ENCODE peak calls at places on chromosome 16, in nine cellular contexts. P is cardiac fibroblast; X is mammary epithelial cell; K is CD8-positive, alpha-beta T cell; N is astrocyte; Q is AG09309; L is AG10803; D is fibroblast of pulmonary artery; J is left ventricle myocardium inferior. O is an unnamed sample.

GRCh38 chr16:14486520-14487303 is 143.3 kb downstream of the PARN start:
- DNase-seq in P (peak), X (peak), K (no peak), N (peak), Q (peak), L (peak), D (peak), J (peak), O (peak)

GRCh38 chr16:35585411-35585810 is 2126.0 kb downstream of the TP53TG3F start:
- DNase-seq in P (no peak), X (no peak), K (no peak), N (no peak), Q (no peak), L (no peak), D (no peak), J (no peak), O (no peak)

GRCh38 chr16:9966569-9967157 is 215.6 kb downstream of the GRIN2A start:
- DNase-seq in P (no peak), X (peak), K (no peak), N (peak), Q (no peak), L (peak), D (no peak), J (no peak), O (no peak)

GRCh38 chr16:967546-968295 is 3.1 kb downstream of the LMF1 start:
- DNase-seq in P (no peak), X (no peak), K (no peak), N (no peak), Q (no peak), L (no peak), D (no peak), J (no peak), O (no peak)

GRCh38 chr16:85126383-85126730 is 14.1 kb upstream of the CIBAR2 start:
- DNase-seq in P (no peak), X (no peak), K (no peak), N (no peak), Q (no peak), L (no peak), D (no peak), J (no peak), O (no peak)

GRCh38 chr16:24853830-24854229 is 8.1 kb downstream of the SLC5A11 start:
- DNase-seq in P (peak), X (peak), K (no peak), N (peak), Q (no peak), L (peak), D (peak), J (peak), O (peak)

GRCh38 chr16:29663829-29664132 is 734 bp downstream of the SPN start:
- DNase-seq in P (no peak), X (no peak), K (no peak), N (no peak), Q (no peak), L (no peak), D (no peak), J (no peak), O (no peak)

GRCh38 chr16:69566437-69567030 is 768 bp downstream of the NFAT5 start:
- DNase-seq in P (peak), X (peak), K (no peak), N (peak), Q (no peak), L (peak), D (peak), J (peak), O (peak)

GRCh38 chr16:72093448-72094265 is at the start of the genes DHX38 and TXNL4B:
- DNase-seq in P (peak), X (peak), K (peak), N (peak), Q (peak), L (peak), D (peak), J (peak), O (peak)

GRCh38 chr16:49780436-49780835 is 75.5 kb downstream of the ZNF423 start:
- DNase-seq in P (no peak), X (no peak), K (no peak), N (no peak), Q (no peak), L (no peak), D (no peak), J (no peak), O (no peak)

GRCh38 chr16:3050487-3050886 is 4.1 kb downstream of the MMP25 start:
- DNase-seq in P (no peak), X (no peak), K (no peak), N (no peak), Q (no peak), L (no peak), D (no peak), J (no peak), O (no peak)

GRCh38 chr16:65745-66144 is 6.7 kb downstream of the RHBDF1 start:
- DNase-seq in P (peak), X (peak), K (peak), N (no peak), Q (no peak), L (peak), D (peak), J (peak), O (peak)

GRCh38 chr16:48366165-48367093 is 18.8 kb downstream of the SIAH1 start:
- DNase-seq in P (peak), X (peak), K (peak), N (peak), Q (peak), L (peak), D (peak), J (no peak), O (peak)

GRCh38 chr16:67428146-67428731 is 2.7 kb upstream of the HSD11B2 start:
- DNase-seq in P (peak), X (peak), K (peak), N (no peak), Q (no peak), L (peak), D (peak), J (peak), O (peak)

GRCh38 chr16:87563022-87563421 is 39.3 kb upstream of the JPH3 start:
- DNase-seq in P (no peak), X (no peak), K (no peak), N (no peak), Q (no peak), L (no peak), D (no peak), J (no peak), O (no peak)

GRCh38 chr16:56477096-56477878 is 25.9 kb downstream of the OGFOD1 start:
- DNase-seq in P (peak), X (peak), K (no peak), N (peak), Q (peak), L (peak), D (peak), J (no peak), O (no peak)

GRCh38 chr16:49890876-49891275 is 35.0 kb upstream of the ZNF423 start:
- DNase-seq in P (peak), X (no peak), K (no peak), N (no peak), Q (no peak), L (no peak), D (peak), J (no peak), O (no peak)

GRCh38 chr16:1193143-1193824 is 31.8 kb downstream of the TPSG1 start:
- DNase-seq in P (no peak), X (no peak), K (no peak), N (no peak), Q (no peak), L (no peak), D (no peak), J (no peak), O (peak)

GRCh38 chr16:6297666-6298435 is 1034.8 kb upstream of the RBFOX1 start:
- DNase-seq in P (no peak), X (no peak), K (no peak), N (no peak), Q (no peak), L (no peak), D (no peak), J (no peak), O (no peak)

GRCh38 chr16:10577305-10578202 is 2.8 kb downstream of the EMP2 start:
- DNase-seq in P (peak), X (no peak), K (no peak), N (no peak), Q (no peak), L (peak), D (no peak), J (peak), O (peak)

GRCh38 chr16:22397459-22397858 is 23.0 kb upstream of the CDR2 start:
- DNase-seq in P (peak), X (peak), K (no peak), N (peak), Q (peak), L (peak), D (peak), J (no peak), O (peak)

GRCh38 chr16:6611535-6611934 is 721.1 kb upstream of the RBFOX1 start:
- DNase-seq in P (no peak), X (no peak), K (no peak), N (no peak), Q (no peak), L (no peak), D (no peak), J (no peak), O (no peak)

GRCh38 chr16:69410285-69410990 is 14.0 kb upstream of the CYB5B start:
- DNase-seq in P (peak), X (peak), K (no peak), N (peak), Q (no peak), L (peak), D (peak), J (no peak), O (no peak)

GRCh38 chr16:49049191-49049590 is 232.4 kb downstream of the CBLN1 start:
- DNase-seq in P (no peak), X (no peak), K (no peak), N (no peak), Q (no peak), L (no peak), D (no peak), J (no peak), O (no peak)

GRCh38 chr16:29806096-29806579 is at the start of gene MAZ:
- DNase-seq in P (no peak), X (no peak), K (peak), N (peak), Q (peak), L (no peak), D (peak), J (no peak), O (peak)

GRCh38 chr16:62657116-62657515 is 620.9 kb upstream of the CDH8 start:
- DNase-seq in P (no peak), X (no peak), K (no peak), N (no peak), Q (no peak), L (no peak), D (no peak), J (no peak), O (no peak)

GRCh38 chr16:63945805-63946204 is 1176.1 kb downstream of the CDH11 start:
- DNase-seq in P (no peak), X (no peak), K (no peak), N (peak), Q (no peak), L (peak), D (no peak), J (no peak), O (no peak)

GRCh38 chr16:79169239-79169638 is 431.3 kb downstream of the MAF start:
- DNase-seq in P (no peak), X (no peak), K (no peak), N (no peak), Q (no peak), L (no peak), D (no peak), J (no peak), O (no peak)

GRCh38 chr16:31486036-31486435 is 3.1 kb downstream of the SLC5A2 start:
- DNase-seq in P (no peak), X (no peak), K (no peak), N (no peak), Q (no peak), L (no peak), D (no peak), J (no peak), O (no peak)

GRCh38 chr16:22091721-22092120 is 620 bp upstream of the VWA3A start:
- DNase-seq in P (no peak), X (no peak), K (no peak), N (no peak), Q (no peak), L (peak), D (no peak), J (no peak), O (no peak)

GRCh38 chr16:24729967-24730815 is 740 bp downstream of the TNRC6A start:
- DNase-seq in P (peak), X (no peak), K (no peak), N (no peak), Q (no peak), L (no peak), D (no peak), J (peak), O (peak)

GRCh38 chr16:85637808-85638186 is 24.7 kb downstream of the GSE1 start:
- DNase-seq in P (no peak), X (no peak), K (no peak), N (no peak), Q (no peak), L (no peak), D (no peak), J (peak), O (no peak)

GRCh38 chr16:58459344-58460218 is 40.4 kb upstream of the NDRG4 start:
- DNase-seq in P (peak), X (peak), K (no peak), N (peak), Q (no peak), L (no peak), D (peak), J (no peak), O (peak)

GRCh38 chr16:79297805-79298204 is 302.7 kb downstream of the MAF start:
- DNase-seq in P (no peak), X (no peak), K (no peak), N (no peak), Q (no peak), L (no peak), D (no peak), J (no peak), O (no peak)

DNA sequence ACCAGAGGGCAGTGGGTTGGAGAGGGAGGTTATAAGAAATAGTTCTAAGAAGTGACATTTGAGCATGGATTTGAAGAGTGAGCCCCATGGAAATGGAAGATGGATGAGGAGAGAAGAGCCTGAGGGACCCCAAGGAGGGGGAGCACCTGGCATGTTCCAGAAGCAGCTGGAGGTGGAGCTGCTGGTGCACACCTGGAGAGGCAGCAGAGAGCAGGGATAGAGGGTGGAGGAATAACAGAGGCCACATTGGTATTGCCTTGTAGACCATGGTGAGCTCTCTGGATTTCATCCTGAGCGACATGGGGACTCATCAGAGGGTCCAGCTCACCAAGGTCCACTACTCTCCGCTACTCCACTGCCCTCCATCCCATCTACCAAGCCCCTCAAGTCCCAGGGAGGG is 22.3 kb upstream of the KDM8 start:
- DNase-seq in P (no peak), X (no peak), K (no peak), N (no peak), Q (no peak), L (no peak), D (no peak), J (no peak), O (peak)
- TF ChIP-seq CTCF in P (no peak), X (peak), K (no peak), N (no peak), Q (no peak), L (no peak), D (peak), J (no peak), O (no peak)

GRCh38 chr16:4350787-4351659 is at the start of gene PAM16:
- DNase-seq in P (peak), X (peak), K (peak), N (peak), Q (no peak), L (peak), D (peak), J (peak), O (peak)
- TF ChIP-seq CTCF in P (no peak), X (peak), K (no peak), N (no peak), Q (no peak), L (peak), D (no peak), J (peak), O (no peak)

GRCh38 chr16:66274335-66275110 is 92.0 kb upstream of the CDH5 start:
- DNase-seq in P (peak), X (peak), K (peak), N (no peak), Q (no peak), L (peak), D (peak), J (no peak), O (no peak)
- TF ChIP-seq CTCF in P (peak), X (no peak), K (no peak), N (peak), Q (peak), L (peak), D (peak), J (peak), O (peak)

DNA sequence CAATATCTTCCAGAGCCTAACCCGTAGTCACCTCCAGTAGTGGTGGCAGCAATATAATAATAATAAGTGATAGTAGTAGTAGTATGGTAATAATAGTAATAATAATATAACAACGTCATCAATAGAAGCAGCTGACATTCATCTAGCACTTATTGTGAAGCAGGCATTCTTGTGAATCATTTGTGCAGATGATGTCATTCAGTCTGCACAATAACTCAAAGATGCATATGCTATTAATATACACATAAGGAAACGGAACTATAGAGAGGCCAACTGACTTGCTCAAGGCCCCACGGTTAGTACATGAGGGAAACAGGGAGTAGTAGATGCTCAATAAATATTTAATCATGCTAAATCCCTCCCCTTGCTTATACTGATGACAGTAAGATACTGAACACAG is 35.4 kb upstream of the GAN start:
- DNase-seq in P (peak), X (peak), K (no peak), N (peak), Q (no peak), L (peak), D (peak), J (no peak), O (no peak)
- TF ChIP-seq CTCF in P (no peak), X (no peak), K (no peak), N (no peak), Q (no peak), L (no peak), D (no peak), J (no peak), O (no peak)

GRCh38 chr16:78060787-78061186 is 38.4 kb downstream of the CLEC3A start:
- DNase-seq in P (no peak), X (no peak), K (no peak), N (no peak), Q (no peak), L (no peak), D (no peak), J (no peak), O (no peak)

GRCh38 chr16:78058165-78058564 is 35.8 kb downstream of the CLEC3A start:
- DNase-seq in P (no peak), X (no peak), K (no peak), N (no peak), Q (no peak), L (no peak), D (no peak), J (no peak), O (no peak)

GRCh38 chr16:78065344-78065743 is 34.1 kb upstream of the WWOX start:
- DNase-seq in P (no peak), X (no peak), K (no peak), N (peak), Q (no peak), L (no peak), D (peak), J (no peak), O (no peak)

GRCh38 chr16:78060295-78060694 is 37.9 kb downstream of the CLEC3A start:
- DNase-seq in P (no peak), X (no peak), K (no peak), N (no peak), Q (no peak), L (no peak), D (no peak), J (no peak), O (no peak)
- TF ChIP-seq CTCF in P (no peak), X (no peak), K (no peak), N (no peak), Q (no peak), L (no peak), D (no peak), J (no peak), O (no peak)

O was measured in Calu3.